ENCODE peak calls at places on chromosomes 6 and 20, in five cellular contexts. O is upper lobe of left lung, V is neural progenitor cell, K is ovary, U is PC-3. H is an unnamed sample. For H3K36me3, the result is how much of the 10 kb centered on the place peaks cover.

GRCh38 chr6:139679516-139680179 is 305.2 kb upstream of the CITED2 start:
- DNase-seq in O (no peak), K (no peak), V (no peak), U (peak), H (no peak)

GRCh38 chr20:62437985-62438384 is 10.6 kb upstream of the RBBP8NL start:
- DNase-seq in K (no peak), V (no peak), U (no peak), O (no peak), H (no peak)

GRCh38 chr6:39880521-39881048 is 53.7 kb downstream of the MOCS1 start:
- DNase-seq in U (no peak), V (no peak), O (no peak), K (no peak), H (no peak)

GRCh38 chr6:56532766-56533551 is 109.7 kb downstream of the DST start:
- DNase-seq in U (no peak), K (no peak), O (no peak), V (no peak), H (no peak)

GRCh38 chr6:142953373-142954273 is 8.6 kb upstream of the HIVEP2 start:
- DNase-seq in O (no peak), V (no peak), K (no peak), U (no peak), H (no peak)

GRCh38 chr6:39055661-39056060 is 7.1 kb downstream of the GLP1R start:
- DNase-seq in O (no peak), U (no peak), K (peak), V (no peak), H (no peak)

GRCh38 chr6:24321538-24322162 is 36.2 kb downstream of the DCDC2 start:
- DNase-seq in U (peak), V (no peak), K (no peak), O (no peak), H (no peak)

GRCh38 chr6:144063744-144064401 is 31.5 kb downstream of the SF3B5 start:
- DNase-seq in U (peak), K (peak), V (peak), O (peak), H (peak)

GRCh38 chr6:80522556-80522955 is 416.1 kb downstream of the BCKDHB start:
- DNase-seq in K (no peak), O (no peak), U (no peak), V (no peak), H (no peak)

GRCh38 chr6:14354919-14355572 is 237.5 kb downstream of the CD83 start:
- DNase-seq in U (peak), K (peak), O (peak), V (no peak), H (peak)

GRCh38 chr6:46410330-46410953 is 80.8 kb downstream of the RCAN2 start:
- DNase-seq in U (peak), K (no peak), O (peak), V (peak), H (no peak)

GRCh38 chr20:38674178-38675133 is 49.8 kb upstream of the SLC32A1 start:
- DNase-seq in V (peak), K (peak), U (no peak), O (no peak), H (no peak)

GRCh38 chr6:168045706-168046620 is 33.0 kb downstream of the FRMD1 start:
- DNase-seq in V (no peak), K (peak), U (no peak), O (no peak), H (no peak)

GRCh38 chr6:55379895-55380294 is 52.6 kb downstream of the GFRAL start:
- DNase-seq in U (no peak), V (no peak), K (no peak), O (no peak), H (no peak)

GRCh38 chr6:107491059-107491609 is 1.2 kb downstream of the SOBP start:
- DNase-seq in O (peak), U (no peak), V (peak), K (peak), H (peak)

GRCh38 chr6:85418059-85418458 is 31.8 kb upstream of the NT5E start:
- DNase-seq in V (no peak), U (peak), K (no peak), O (no peak), H (no peak)

GRCh38 chr20:36778831-36779655 is 5.5 kb upstream of the DSN1 start:
- DNase-seq in K (peak), V (no peak), U (no peak), O (no peak), H (no peak)

GRCh38 chr20:7908905-7909304 is 31.4 kb downstream of the HAO1 start:
- DNase-seq in O (no peak), V (no peak), K (no peak), U (no peak), H (no peak)

GRCh38 chr6:73608761-73609160 is 45.0 kb downstream of the SLC17A5 start:
- DNase-seq in K (no peak), O (no peak), U (no peak), V (no peak), H (no peak)

GRCh38 chr6:167590193-167590592 is 236.5 kb upstream of the AFDN start:
- DNase-seq in V (no peak), U (no peak), K (no peak), O (no peak), H (no peak)

GRCh38 chr6:42417641-42418112 is 34.0 kb downstream of the TRERF1 start:
- DNase-seq in U (no peak), O (peak), K (no peak), V (no peak), H (no peak)

GRCh38 chr6:69780585-69781178 is 16.1 kb downstream of the LMBRD1 start:
- DNase-seq in V (no peak), K (no peak), O (no peak), U (peak), H (no peak)

GRCh38 chr6:170371091-170371490 is 64.5 kb downstream of the FAM120B start:
- DNase-seq in K (no peak), U (no peak), V (no peak), O (no peak), H (no peak)

GRCh38 chr6:75991941-75992340 is 80.5 kb downstream of the IMPG1 start:
- DNase-seq in O (no peak), V (peak), K (no peak), U (no peak), H (no peak)

GRCh38 chr6:82963527-82963926 is 102.1 kb downstream of the UBE3D start:
- DNase-seq in K (no peak), U (peak), O (no peak), V (no peak), H (no peak)

GRCh38 chr6:153140299-153140698 is 9.2 kb upstream of the RGS17 start:
- DNase-seq in K (no peak), O (no peak), V (no peak), U (no peak), H (no peak)

GRCh38 chr6:163728442-163729126 is 314.1 kb downstream of the QKI start:
- DNase-seq in O (no peak), K (no peak), V (no peak), U (no peak), H (peak)

GRCh38 chr6:24838994-24839393 is 40.3 kb upstream of the ARMH2 start:
- DNase-seq in K (no peak), V (no peak), O (no peak), U (no peak), H (no peak)

GRCh38 chr6:111832833-111833418 is 40.3 kb downstream of the FYN start:
- DNase-seq in K (no peak), U (no peak), V (no peak), O (no peak), H (no peak)

GRCh38 chr20:53742685-53743081 is 149.0 kb upstream of the ZNF217 start:
- DNase-seq in K (no peak), V (no peak), O (no peak), U (no peak), H (no peak)

GRCh38 chr6:117414770-117415169 is 11.0 kb downstream of the ROS1 start:
- DNase-seq in U (peak), V (no peak), K (no peak), O (no peak), H (no peak)

GRCh38 chr6:73644030-73644429 is 9.8 kb downstream of the SLC17A5 start:
- DNase-seq in V (no peak), O (no peak), U (peak), K (no peak), H (no peak)

DNA sequence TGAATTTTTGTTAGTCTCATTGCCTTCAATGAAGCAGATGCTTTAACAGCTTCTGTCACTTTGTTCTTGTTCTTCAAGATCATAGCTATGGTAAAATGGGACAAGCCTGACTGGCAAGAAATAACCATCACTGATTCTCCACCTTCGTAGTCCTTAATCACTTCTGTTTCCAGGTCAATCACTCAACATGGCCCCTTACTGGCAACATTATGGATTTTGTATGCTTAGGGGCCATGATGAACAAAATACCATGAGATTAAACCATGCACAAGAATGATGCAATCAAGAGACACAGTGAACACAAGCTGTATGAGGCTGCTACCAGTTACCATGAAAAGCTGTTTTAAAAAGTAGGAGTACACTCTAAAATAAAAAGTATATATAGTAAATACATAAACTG is 32.8 kb downstream of the ADNP start:
- DNase-seq in K (no peak), V (no peak), O (no peak), U (no peak), H (no peak)
- TF ChIP-seq CTCF in K (no peak), V (no peak), O (no peak), U (no peak), H (no peak)

DNA sequence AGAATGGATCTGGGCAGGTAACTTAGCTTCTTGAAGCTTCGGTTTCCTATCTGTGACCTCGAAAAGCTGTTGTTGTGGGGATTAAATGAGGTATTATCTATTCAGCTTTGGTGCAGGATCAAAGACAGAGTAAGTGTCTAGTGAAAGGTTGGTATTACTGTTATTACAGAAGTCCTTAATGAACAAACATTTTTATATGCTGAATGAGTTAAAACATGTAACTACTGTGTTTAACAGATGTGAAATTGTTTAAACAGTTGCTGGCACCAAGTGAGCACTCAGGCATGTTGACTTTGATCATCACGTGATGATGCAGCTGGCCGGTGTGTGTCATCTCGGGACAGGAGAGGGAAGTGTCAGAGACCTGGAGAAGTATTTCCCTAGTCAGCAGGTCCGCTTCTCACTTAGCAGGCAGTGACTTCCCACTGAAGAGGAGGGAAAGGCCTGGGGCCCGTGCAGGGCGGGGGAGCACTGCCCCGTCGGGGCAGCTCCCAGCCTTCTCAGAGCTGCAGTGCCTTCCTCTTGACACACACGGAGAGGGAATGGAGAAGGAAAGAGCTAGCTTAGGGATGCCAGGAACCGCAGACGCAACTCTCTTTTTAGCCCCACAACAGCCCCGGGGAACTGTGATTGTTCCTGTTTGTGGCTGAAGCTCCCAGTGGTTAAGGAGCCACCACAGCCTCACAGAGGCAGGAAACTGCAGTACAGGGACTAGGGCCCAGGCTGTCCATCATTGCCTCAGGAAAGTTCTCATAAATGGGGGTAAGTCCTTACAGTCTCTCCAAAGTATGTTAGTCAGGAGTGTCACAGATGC is 18.0 kb downstream of the TUBB2A start:
- DNase-seq in U (peak), V (no peak), O (peak), K (no peak), H (peak)
- H3K27ac ChIP-seq in U (no peak), V (no peak), O (peak), K (no peak), H (no peak)

GRCh38 chr20:49261173-49261572 is 16.7 kb downstream of the ZNFX1 start:
- DNase-seq in K (no peak), U (no peak), V (no peak), O (no peak), H (no peak)

GRCh38 chr20:49259799-49260198 is 18.1 kb downstream of the ZNFX1 start:
- DNase-seq in K (no peak), U (no peak), O (no peak), V (no peak), H (no peak)

GRCh38 chr20:49262444-49262843 is 15.4 kb downstream of the ZNFX1 start:
- DNase-seq in V (no peak), O (no peak), K (no peak), U (no peak), H (no peak)

GRCh38 chr20:49259284-49259683 is 18.6 kb downstream of the ZNFX1 start:
- DNase-seq in U (no peak), O (no peak), K (no peak), V (no peak), H (no peak)

GRCh38 chr20:49260218-49260617 is 17.6 kb downstream of the ZNFX1 start:
- DNase-seq in K (no peak), U (peak), V (no peak), O (no peak), H (no peak)
- H3K36me3 ChIP-seq in K (under half), U (half or more), V (under half), O (half or more), H (half or more)

DNA sequence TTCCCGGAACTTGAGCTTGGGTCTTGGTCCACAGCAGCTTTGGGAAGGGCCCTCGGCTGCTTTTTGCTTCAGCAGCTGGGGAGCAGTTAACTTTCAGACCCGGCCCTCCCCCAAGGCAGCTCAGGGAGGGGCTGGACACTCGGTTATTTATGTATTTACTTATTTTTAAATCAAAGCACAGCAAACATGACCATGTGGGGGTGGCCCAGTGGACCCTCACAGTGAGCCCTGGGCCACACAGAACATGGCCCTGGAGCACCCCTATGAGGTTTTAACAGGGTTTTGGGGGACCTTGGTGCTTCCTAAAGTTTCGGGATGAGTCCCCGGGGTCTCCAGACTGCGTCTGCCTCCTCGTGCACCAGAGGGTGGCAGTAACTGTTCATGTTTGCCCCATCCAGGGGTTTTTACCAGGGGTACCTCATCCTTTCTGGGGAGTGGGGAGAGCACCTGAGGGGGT is 26.6 kb upstream of the NPBWR2 start:
- DNase-seq in V (peak), U (no peak), K (no peak), O (peak), H (peak)
- TF ChIP-seq CTCF in V (peak), U (peak), K (no peak), O (no peak), H (no peak)

GRCh38 chr6:33112148-33112547 is 36.4 kb downstream of the HLA-DPB1 start:
- DNase-seq in U (peak), V (no peak), O (peak), K (no peak), H (no peak)
- H3K27ac ChIP-seq in U (no peak), V (no peak), O (no peak), K (no peak), H (no peak)

H was measured in ascending aorta.